ENCODE peak calls at places on chromosomes 2 and 18, in nine cellular contexts. R is putamen; P is CD8-positive, alpha-beta memory T cell; U is RCC 7860; J is Daoy; A is GM19239; E is stimulated activated CD4-positive, alpha-beta T cell treated with anti-CD3 and anti-CD28 coated beads, Interleukin-4, amount 100 ng/mL, for 48 hours; V is NCI-H774; S is DMS153. O is an unnamed sample.

GRCh38 chr2:105428387-105429018 is 29.7 kb upstream of the FHL2 start:
- DNase-seq in R (no peak), P (no peak), U (no peak), J (no peak), A (no peak), E (no peak), V (no peak), S (no peak), O (no peak)

GRCh38 chr2:72972744-72973535 is 55.6 kb downstream of the EMX1 start:
- DNase-seq in R (no peak), P (no peak), U (no peak), J (no peak), A (no peak), E (no peak), V (no peak), S (no peak), O (no peak)

GRCh38 chr2:137220438-137220998 is 455.2 kb downstream of the THSD7B start:
- DNase-seq in R (no peak), P (no peak), U (peak), J (no peak), A (no peak), E (no peak), V (no peak), S (no peak), O (no peak)

GRCh38 chr2:133986881-133987793 is 266.7 kb upstream of the MGAT5 start:
- DNase-seq in R (no peak), P (no peak), U (no peak), J (no peak), A (no peak), E (no peak), V (no peak), S (no peak), O (no peak)

GRCh38 chr2:68623820-68624219 is 19.6 kb upstream of the PROKR1 start:
- DNase-seq in R (no peak), P (no peak), U (no peak), J (no peak), A (no peak), E (no peak), V (no peak), S (no peak), O (no peak)

GRCh38 chr2:113406114-113406513 is 31.4 kb upstream of the ZNG1B start:
- DNase-seq in R (no peak), P (no peak), U (no peak), J (no peak), A (no peak), E (no peak), V (no peak), S (no peak), O (no peak)

GRCh38 chr18:12336251-12336650 is 28.2 kb downstream of the TUBB6 start:
- DNase-seq in R (no peak), P (no peak), U (peak), J (no peak), A (no peak), E (no peak), V (no peak), S (no peak), O (peak)

GRCh38 chr2:70426341-70426740 is 124.5 kb upstream of the FAM136A start:
- DNase-seq in R (no peak), P (no peak), U (no peak), J (no peak), A (no peak), E (no peak), V (no peak), S (no peak), O (no peak)

GRCh38 chr2:134718956-134719814 is at the start of gene TMEM163:
- DNase-seq in R (no peak), P (no peak), U (no peak), J (no peak), A (peak), E (peak), V (peak), S (peak), O (no peak)

GRCh38 chr2:30252723-30253688 is 21.7 kb downstream of the LBH start:
- DNase-seq in R (no peak), P (no peak), U (peak), J (peak), A (no peak), E (peak), V (no peak), S (no peak), O (no peak)

GRCh38 chr2:219122197-219122965 is 38.2 kb downstream of the NHEJ1 start:
- DNase-seq in R (no peak), P (no peak), U (no peak), J (no peak), A (no peak), E (no peak), V (no peak), S (no peak), O (no peak)

GRCh38 chr2:238423561-238424312 is 3.0 kb upstream of the ASB1 start:
- DNase-seq in R (no peak), P (no peak), U (no peak), J (peak), A (no peak), E (no peak), V (no peak), S (no peak), O (no peak)

GRCh38 chr2:37836270-37836669 is 88.8 kb upstream of the RMDN2 start:
- DNase-seq in R (no peak), P (no peak), U (no peak), J (no peak), A (no peak), E (no peak), V (no peak), S (no peak), O (no peak)

GRCh38 chr2:236355911-236356310 is 91.7 kb upstream of the ASB18 start:
- DNase-seq in R (no peak), P (no peak), U (no peak), J (no peak), A (no peak), E (no peak), V (no peak), S (no peak), O (no peak)